ENCODE peak calls at places on chromosomes 2 and 18, in nine cellular contexts. One of them, this sample, is unnamed.

GRCh38 chr2:218427741-218428140 is 8.8 kb downstream of the VIL1 start:
- DNase-seq in G401: no peak
- DNase-seq in pancreas: no peak
- DNase-seq in activated naive CD4-positive, alpha-beta T cell treated with Interleukin-2 at 50 U/mL for 16 hours: no peak
- DNase-seq in fibroblast of pulmonary artery: no peak
- DNase-seq in left ventricle myocardium inferior: no peak
- DNase-seq in AG04449: no peak
- DNase-seq in ecto neural progenitor cell: no peak
- DNase-seq in central memory CD4-positive, alpha-beta T cell: no peak
- DNase-seq in this sample: no peak

GRCh38 chr18:62881509-62882016 is 166.2 kb downstream of the PHLPP1 start:
- DNase-seq in ecto neural progenitor cell: no peak
- DNase-seq in left ventricle myocardium inferior: no peak
- DNase-seq in activated naive CD4-positive, alpha-beta T cell treated with Interleukin-2 at 50 U/mL for 16 hours: no peak
- DNase-seq in pancreas: no peak
- DNase-seq in fibroblast of pulmonary artery: peak
- DNase-seq in central memory CD4-positive, alpha-beta T cell: no peak
- DNase-seq in G401: peak
- DNase-seq in AG04449: peak
- DNase-seq in this sample: peak

GRCh38 chr2:11521730-11522129 is 12.1 kb upstream of the GREB1 start:
- DNase-seq in left ventricle myocardium inferior: no peak
- DNase-seq in G401: no peak
- DNase-seq in ecto neural progenitor cell: no peak
- DNase-seq in fibroblast of pulmonary artery: no peak
- DNase-seq in AG04449: no peak
- DNase-seq in pancreas: no peak
- DNase-seq in central memory CD4-positive, alpha-beta T cell: no peak
- DNase-seq in activated naive CD4-positive, alpha-beta T cell treated with Interleukin-2 at 50 U/mL for 16 hours: no peak
- DNase-seq in this sample: no peak

GRCh38 chr2:63580651-63581050 is 7.6 kb downstream of the WDPCP start:
- DNase-seq in ecto neural progenitor cell: no peak
- DNase-seq in activated naive CD4-positive, alpha-beta T cell treated with Interleukin-2 at 50 U/mL for 16 hours: no peak
- DNase-seq in G401: no peak
- DNase-seq in pancreas: no peak
- DNase-seq in fibroblast of pulmonary artery: no peak
- DNase-seq in central memory CD4-positive, alpha-beta T cell: no peak
- DNase-seq in AG04449: no peak
- DNase-seq in left ventricle myocardium inferior: no peak
- DNase-seq in this sample: no peak

GRCh38 chr2:241161646-241162281 is 11.5 kb downstream of the PPP1R7 start:
- DNase-seq in ecto neural progenitor cell: no peak
- DNase-seq in fibroblast of pulmonary artery: peak
- DNase-seq in left ventricle myocardium inferior: peak
- DNase-seq in central memory CD4-positive, alpha-beta T cell: no peak
- DNase-seq in G401: peak
- DNase-seq in AG04449: peak
- DNase-seq in pancreas: no peak
- DNase-seq in activated naive CD4-positive, alpha-beta T cell treated with Interleukin-2 at 50 U/mL for 16 hours: no peak
- DNase-seq in this sample: peak

GRCh38 chr2:230262246-230262645 is 36.7 kb downstream of the SP140 start:
- DNase-seq in AG04449: no peak
- DNase-seq in ecto neural progenitor cell: no peak
- DNase-seq in G401: no peak
- DNase-seq in activated naive CD4-positive, alpha-beta T cell treated with Interleukin-2 at 50 U/mL for 16 hours: no peak
- DNase-seq in left ventricle myocardium inferior: no peak
- DNase-seq in fibroblast of pulmonary artery: no peak
- DNase-seq in central memory CD4-positive, alpha-beta T cell: peak
- DNase-seq in pancreas: no peak
- DNase-seq in this sample: no peak

GRCh38 chr2:111239107-111239506 is 118.4 kb downstream of the BCL2L11 start:
- DNase-seq in central memory CD4-positive, alpha-beta T cell: no peak
- DNase-seq in left ventricle myocardium inferior: no peak
- DNase-seq in AG04449: no peak
- DNase-seq in fibroblast of pulmonary artery: no peak
- DNase-seq in activated naive CD4-positive, alpha-beta T cell treated with Interleukin-2 at 50 U/mL for 16 hours: no peak
- DNase-seq in G401: no peak
- DNase-seq in pancreas: no peak
- DNase-seq in ecto neural progenitor cell: no peak
- DNase-seq in this sample: no peak

GRCh38 chr2:37653805-37654378 is 17.6 kb downstream of the CDC42EP3 start:
- DNase-seq in fibroblast of pulmonary artery: no peak
- DNase-seq in left ventricle myocardium inferior: peak
- DNase-seq in central memory CD4-positive, alpha-beta T cell: no peak
- DNase-seq in activated naive CD4-positive, alpha-beta T cell treated with Interleukin-2 at 50 U/mL for 16 hours: peak
- DNase-seq in AG04449: no peak
- DNase-seq in pancreas: no peak
- DNase-seq in ecto neural progenitor cell: no peak
- DNase-seq in G401: peak
- DNase-seq in this sample: no peak

GRCh38 chr2:216730871-216731270 is 35.5 kb upstream of the IGFBP5 start:
- DNase-seq in activated naive CD4-positive, alpha-beta T cell treated with Interleukin-2 at 50 U/mL for 16 hours: no peak
- DNase-seq in left ventricle myocardium inferior: no peak
- DNase-seq in AG04449: no peak
- DNase-seq in fibroblast of pulmonary artery: no peak
- DNase-seq in central memory CD4-positive, alpha-beta T cell: no peak
- DNase-seq in G401: no peak
- DNase-seq in ecto neural progenitor cell: peak
- DNase-seq in pancreas: no peak
- DNase-seq in this sample: no peak

GRCh38 chr2:203492965-203493364 is 42.1 kb downstream of the RAPH1 start:
- DNase-seq in left ventricle myocardium inferior: no peak
- DNase-seq in central memory CD4-positive, alpha-beta T cell: peak
- DNase-seq in fibroblast of pulmonary artery: no peak
- DNase-seq in activated naive CD4-positive, alpha-beta T cell treated with Interleukin-2 at 50 U/mL for 16 hours: no peak
- DNase-seq in G401: no peak
- DNase-seq in AG04449: no peak
- DNase-seq in ecto neural progenitor cell: no peak
- DNase-seq in pancreas: no peak
- DNase-seq in this sample: no peak

GRCh38 chr2:222180619-222181018 is 118.2 kb downstream of the PAX3 start:
- DNase-seq in ecto neural progenitor cell: no peak
- DNase-seq in pancreas: no peak
- DNase-seq in activated naive CD4-positive, alpha-beta T cell treated with Interleukin-2 at 50 U/mL for 16 hours: no peak
- DNase-seq in central memory CD4-positive, alpha-beta T cell: no peak
- DNase-seq in left ventricle myocardium inferior: no peak
- DNase-seq in G401: no peak
- DNase-seq in fibroblast of pulmonary artery: no peak
- DNase-seq in AG04449: no peak
- DNase-seq in this sample: no peak

GRCh38 chr2:121617042-121617599 is 32.1 kb downstream of the CLASP1 start:
- DNase-seq in fibroblast of pulmonary artery: no peak
- DNase-seq in activated naive CD4-positive, alpha-beta T cell treated with Interleukin-2 at 50 U/mL for 16 hours: no peak
- DNase-seq in ecto neural progenitor cell: no peak
- DNase-seq in left ventricle myocardium inferior: no peak
- DNase-seq in pancreas: no peak
- DNase-seq in central memory CD4-positive, alpha-beta T cell: no peak
- DNase-seq in G401: no peak
- DNase-seq in AG04449: no peak
- DNase-seq in this sample: no peak

GRCh38 chr2:71880846-71881610 is 266.6 kb downstream of the CYP26B1 start:
- DNase-seq in ecto neural progenitor cell: no peak
- DNase-seq in central memory CD4-positive, alpha-beta T cell: no peak
- DNase-seq in fibroblast of pulmonary artery: peak
- DNase-seq in pancreas: no peak
- DNase-seq in AG04449: peak
- DNase-seq in G401: no peak
- DNase-seq in left ventricle myocardium inferior: peak
- DNase-seq in activated naive CD4-positive, alpha-beta T cell treated with Interleukin-2 at 50 U/mL for 16 hours: no peak
- DNase-seq in this sample: no peak

GRCh38 chr2:217383620-217384019 is 523.8 kb upstream of the TNP1 start:
- DNase-seq in activated naive CD4-positive, alpha-beta T cell treated with Interleukin-2 at 50 U/mL for 16 hours: no peak
- DNase-seq in left ventricle myocardium inferior: no peak
- DNase-seq in AG04449: no peak
- DNase-seq in G401: no peak
- DNase-seq in fibroblast of pulmonary artery: no peak
- DNase-seq in pancreas: no peak
- DNase-seq in ecto neural progenitor cell: no peak
- DNase-seq in central memory CD4-positive, alpha-beta T cell: no peak
- DNase-seq in this sample: no peak

GRCh38 chr2:100272848-100273329 is 49.4 kb downstream of the LONRF2 start:
- DNase-seq in pancreas: no peak
- DNase-seq in central memory CD4-positive, alpha-beta T cell: no peak
- DNase-seq in left ventricle myocardium inferior: peak
- DNase-seq in G401: no peak
- DNase-seq in activated naive CD4-positive, alpha-beta T cell treated with Interleukin-2 at 50 U/mL for 16 hours: no peak
- DNase-seq in fibroblast of pulmonary artery: peak
- DNase-seq in AG04449: no peak
- DNase-seq in ecto neural progenitor cell: no peak
- DNase-seq in this sample: no peak

GRCh38 chr2:199471443-199472057 is 13.8 kb upstream of the SATB2 start:
- DNase-seq in ecto neural progenitor cell: peak
- DNase-seq in pancreas: peak
- DNase-seq in AG04449: no peak
- DNase-seq in fibroblast of pulmonary artery: peak
- DNase-seq in central memory CD4-positive, alpha-beta T cell: no peak
- DNase-seq in G401: peak
- DNase-seq in activated naive CD4-positive, alpha-beta T cell treated with Interleukin-2 at 50 U/mL for 16 hours: no peak
- DNase-seq in left ventricle myocardium inferior: peak
- DNase-seq in this sample: peak

GRCh38 chr2:25805987-25806386 is 72.3 kb downstream of the ASXL2 start:
- DNase-seq in central memory CD4-positive, alpha-beta T cell: no peak
- DNase-seq in G401: no peak
- DNase-seq in activated naive CD4-positive, alpha-beta T cell treated with Interleukin-2 at 50 U/mL for 16 hours: no peak
- DNase-seq in AG04449: no peak
- DNase-seq in fibroblast of pulmonary artery: no peak
- DNase-seq in left ventricle myocardium inferior: no peak
- DNase-seq in ecto neural progenitor cell: no peak
- DNase-seq in pancreas: no peak
- DNase-seq in this sample: no peak

GRCh38 chr2:236675051-236675450 is 105.4 kb downstream of the ACKR3 start:
- DNase-seq in G401: no peak
- DNase-seq in activated naive CD4-positive, alpha-beta T cell treated with Interleukin-2 at 50 U/mL for 16 hours: no peak
- DNase-seq in central memory CD4-positive, alpha-beta T cell: no peak
- DNase-seq in left ventricle myocardium inferior: no peak
- DNase-seq in pancreas: no peak
- DNase-seq in ecto neural progenitor cell: no peak
- DNase-seq in AG04449: no peak
- DNase-seq in fibroblast of pulmonary artery: peak
- DNase-seq in this sample: no peak